ENCODE peak calls at places on chromosomes 7 and 10, in four cellular contexts. C, R, F and D are unnamed samples. For H3K4me1, the result is how much of the 10 kb centered on the place peaks cover.

GRCh38 chr7:139648941-139649425 is 125.5 kb downstream of the CLEC2L start:
- DNase-seq in C (no peak), R (no peak), F (peak), D (no peak)

GRCh38 chr7:140674899-140675701 is 2.4 kb downstream of the ADCK2 start:
- DNase-seq in C (peak), R (peak), F (peak), D (peak)

GRCh38 chr10:35216303-35216905 is 89.8 kb downstream of the CREM start:
- DNase-seq in C (peak), R (no peak), F (peak), D (peak)

GRCh38 chr10:60424971-60425370 is 35.3 kb upstream of the ANK3 start:
- DNase-seq in C (no peak), R (no peak), F (no peak), D (no peak)

GRCh38 chr7:116535416-116535815 is 10.6 kb downstream of the CAV1 start:
- DNase-seq in C (no peak), R (no peak), F (no peak), D (no peak)

GRCh38 chr10:87626422-87626892 is 33.2 kb upstream of the PAPSS2 start:
- DNase-seq in C (no peak), R (peak), F (no peak), D (no peak)

GRCh38 chr7:33061282-33061928 is 1.2 kb downstream of the NT5C3A start:
- DNase-seq in C (no peak), R (no peak), F (no peak), D (no peak)

GRCh38 chr7:50211306-50212015 is 93.1 kb upstream of the IKZF1 start:
- DNase-seq in C (no peak), R (no peak), F (no peak), D (no peak)

GRCh38 chr10:44966816-44967509 is 7.4 kb downstream of the RASSF4 start:
- DNase-seq in C (no peak), R (no peak), F (no peak), D (no peak)

GRCh38 chr10:119191881-119192280 is 13.3 kb upstream of the PRDX3 start:
- DNase-seq in C (no peak), R (no peak), F (no peak), D (no peak)

DNA sequence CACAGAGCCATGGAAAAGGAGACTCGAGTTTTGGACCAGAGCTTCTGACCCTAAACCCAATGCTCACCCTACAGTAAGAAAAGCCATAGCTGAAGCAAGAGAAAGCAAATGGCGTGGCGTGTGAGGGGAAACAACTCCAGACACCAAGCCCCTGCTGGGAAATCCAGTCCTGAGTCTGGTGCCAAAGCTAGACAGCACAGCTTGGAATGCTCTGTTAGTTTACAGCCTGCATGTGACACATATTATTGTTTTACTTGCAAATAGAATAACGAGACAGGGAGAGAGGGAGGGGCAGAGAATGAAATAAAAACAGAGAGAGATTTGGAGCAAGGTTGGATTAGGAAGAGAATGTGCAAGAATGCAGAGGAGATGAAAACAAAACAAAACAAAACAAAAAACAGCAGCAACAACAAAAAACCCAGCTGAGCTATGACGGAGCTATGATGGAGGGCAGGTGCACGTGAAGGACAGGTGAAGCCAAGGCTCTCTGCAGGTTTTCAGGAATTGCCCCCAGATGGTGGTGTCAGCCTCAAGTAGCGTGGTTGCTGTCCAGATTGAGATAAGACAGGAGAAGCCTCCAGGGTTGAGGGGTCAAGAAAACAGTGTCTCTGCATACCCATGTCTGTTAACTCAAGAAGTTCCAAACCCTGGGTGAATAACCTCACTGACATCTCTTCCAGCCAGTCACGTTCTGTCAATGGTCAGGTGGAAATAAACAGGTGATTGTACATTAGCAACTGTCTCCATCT is 69.8 kb upstream of the LRRC18 start:
- DNase-seq in C (no peak), R (no peak), F (no peak), D (no peak)
- H3K27ac ChIP-seq in C (no peak), R (no peak), F (no peak), D (no peak)

GRCh38 chr10:74051729-74052342 is 53.9 kb downstream of the VCL start:
- DNase-seq in C (no peak), R (no peak), F (no peak), D (no peak)

GRCh38 chr10:74047871-74048270 is 50.0 kb downstream of the VCL start:
- DNase-seq in C (peak), R (no peak), F (no peak), D (peak)

GRCh38 chr10:74049995-74050394 is 52.1 kb downstream of the VCL start:
- DNase-seq in C (no peak), R (no peak), F (no peak), D (no peak)

GRCh38 chr10:74048433-74048832 is 50.5 kb downstream of the VCL start:
- DNase-seq in C (no peak), R (no peak), F (no peak), D (no peak)

DNA sequence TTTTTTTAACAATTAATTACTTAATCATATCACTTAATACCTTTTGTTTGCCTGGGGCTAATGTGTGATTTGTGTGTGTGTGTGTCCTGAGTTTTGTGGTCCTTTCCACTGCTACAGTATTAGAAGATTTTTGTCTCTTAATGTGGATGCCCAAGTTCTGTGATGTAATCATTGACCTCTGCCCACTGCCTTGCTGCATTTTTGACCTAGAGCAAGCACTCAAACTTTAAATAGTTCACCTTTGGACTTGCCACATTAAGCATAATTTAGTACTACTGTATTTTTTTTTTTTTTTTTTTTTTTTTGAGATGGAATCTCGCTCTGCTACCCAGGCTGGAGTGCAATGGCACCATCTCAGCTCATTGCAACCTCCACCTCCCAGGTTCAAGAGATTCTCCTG is 52.7 kb downstream of the VCL start:
- DNase-seq in C (no peak), R (no peak), F (no peak), D (no peak)
- H3K4me1 ChIP-seq in C (under half), R (under half), F (under half), D (under half)

GRCh38 chr7:131066635-131067034 is 261.0 kb upstream of the MKLN1 start:
- DNase-seq in C (peak), R (no peak), F (no peak), D (peak)

GRCh38 chr7:131072505-131073091 is 255.1 kb upstream of the MKLN1 start:
- DNase-seq in C (peak), R (peak), F (no peak), D (peak)

GRCh38 chr7:131067220-131067619 is 260.5 kb upstream of the MKLN1 start:
- DNase-seq in C (no peak), R (no peak), F (no peak), D (no peak)

GRCh38 chr7:131071786-131072504 is 255.7 kb upstream of the MKLN1 start:
- DNase-seq in C (peak), R (no peak), F (peak), D (peak)

GRCh38 chr7:131068604-131069021 is 259.1 kb upstream of the MKLN1 start:
- DNase-seq in C (peak), R (no peak), F (no peak), D (peak)
- TF ChIP-seq CTCF in C (peak), R (peak), F (peak), D (peak)

GRCh38 chr10:36331121-36331520 is 689.0 kb upstream of the FZD8 start:
- DNase-seq in C (no peak), R (no peak), F (no peak), D (no peak)

GRCh38 chr10:36341466-36341865 is 699.4 kb upstream of the FZD8 start:
- DNase-seq in C (peak), R (no peak), F (no peak), D (no peak)

DNA sequence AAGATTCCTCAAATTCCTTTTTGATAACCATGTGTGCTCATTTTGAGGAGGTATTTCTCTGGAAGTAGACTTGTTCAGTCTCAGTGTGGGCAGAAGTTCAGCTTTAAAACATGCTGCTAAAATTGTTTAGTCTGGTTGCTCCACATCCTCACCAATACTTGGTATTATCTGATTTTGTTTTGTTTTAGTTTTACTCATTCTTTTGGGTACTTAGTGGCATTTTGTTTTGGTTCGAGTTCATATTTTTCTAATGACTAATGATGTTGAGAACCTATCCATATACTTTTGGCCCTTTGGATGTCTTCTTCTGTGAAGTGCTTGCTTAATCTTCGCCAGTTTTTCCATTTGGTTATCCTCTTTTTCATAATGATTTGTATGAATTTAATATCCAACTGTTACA is 694.2 kb upstream of the FZD8 start:
- DNase-seq in C (peak), R (no peak), F (no peak), D (no peak)
- H3K27ac ChIP-seq in C (no peak), R (no peak), F (no peak), D (no peak)